ENCODE peak calls at places on chromosomes 16 and 17, in four cellular contexts. One of them, this sample, is unnamed. For H3F3A, the result is how much of the 10 kb centered on the place peaks cover.

GRCh38 chr16:89275837-89276720 is 58.6 kb downstream of the ZNF778 start:
- DNase-seq in GM23338: no peak
- DNase-seq in SK-N-SH: no peak
- DNase-seq in PC-3: no peak
- DNase-seq in this sample: no peak

GRCh38 chr17:77546772-77547201 is 406.0 kb downstream of the SEC14L1 start:
- DNase-seq in PC-3: no peak
- DNase-seq in SK-N-SH: peak
- DNase-seq in GM23338: peak
- DNase-seq in this sample: no peak

GRCh38 chr16:51419768-51420167 is 268.7 kb upstream of the SALL1 start:
- DNase-seq in GM23338: no peak
- DNase-seq in PC-3: no peak
- DNase-seq in SK-N-SH: no peak
- DNase-seq in this sample: no peak

GRCh38 chr16:79758615-79759346 is 158.2 kb upstream of the MAF start:
- DNase-seq in PC-3: peak
- DNase-seq in SK-N-SH: no peak
- DNase-seq in GM23338: no peak
- DNase-seq in this sample: no peak

GRCh38 chr17:33642002-33642401 is 348.9 kb upstream of the ASIC2 start:
- DNase-seq in GM23338: peak
- DNase-seq in SK-N-SH: peak
- DNase-seq in PC-3: no peak
- DNase-seq in this sample: no peak

GRCh38 chr16:27640277-27640600 is 90.3 kb downstream of the KATNIP start:
- DNase-seq in GM23338: peak
- DNase-seq in SK-N-SH: no peak
- DNase-seq in PC-3: peak
- DNase-seq in this sample: peak

GRCh38 chr17:72152392-72152727 is 31.5 kb downstream of the SOX9 start:
- DNase-seq in PC-3: peak
- DNase-seq in GM23338: no peak
- DNase-seq in SK-N-SH: no peak
- DNase-seq in this sample: no peak

GRCh38 chr17:21288581-21289017 is 4.1 kb downstream of the MAP2K3 start:
- DNase-seq in PC-3: peak
- DNase-seq in GM23338: no peak
- DNase-seq in SK-N-SH: no peak
- DNase-seq in this sample: no peak

GRCh38 chr16:73743665-73744496 is 552.7 kb upstream of the PSMD7 start:
- DNase-seq in PC-3: no peak
- DNase-seq in GM23338: peak
- DNase-seq in SK-N-SH: peak
- DNase-seq in this sample: no peak

GRCh38 chr16:69615528-69615927 is 49.8 kb downstream of the NFAT5 start:
- DNase-seq in SK-N-SH: no peak
- DNase-seq in PC-3: no peak
- DNase-seq in GM23338: no peak
- DNase-seq in this sample: no peak

GRCh38 chr17:76082326-76083251 is 3.6 kb downstream of the ZACN start:
- DNase-seq in GM23338: no peak
- DNase-seq in SK-N-SH: peak
- DNase-seq in PC-3: no peak
- DNase-seq in this sample: no peak

GRCh38 chr17:45813051-45813731 is 29.1 kb downstream of the CRHR1 start:
- DNase-seq in GM23338: peak
- DNase-seq in SK-N-SH: peak
- DNase-seq in PC-3: no peak
- DNase-seq in this sample: no peak

GRCh38 chr16:86563489-86564345 is 2.9 kb upstream of the FOXC2 start:
- DNase-seq in PC-3: peak
- DNase-seq in GM23338: peak
- DNase-seq in SK-N-SH: peak
- DNase-seq in this sample: peak

GRCh38 chr16:82092711-82093110 is 57.7 kb downstream of the HSD17B2 start:
- DNase-seq in PC-3: peak
- DNase-seq in GM23338: no peak
- DNase-seq in SK-N-SH: no peak
- DNase-seq in this sample: no peak

GRCh38 chr17:44235583-44235936 is 16.1 kb upstream of the UBTF start:
- DNase-seq in SK-N-SH: no peak
- DNase-seq in PC-3: peak
- DNase-seq in GM23338: no peak
- DNase-seq in this sample: peak

GRCh38 chr17:34354637-34355036 is 1.6 kb upstream of the CCL13 start:
- DNase-seq in GM23338: no peak
- DNase-seq in PC-3: no peak
- DNase-seq in SK-N-SH: no peak
- DNase-seq in this sample: no peak

GRCh38 chr16:86033016-86033474 is 134.1 kb downstream of the IRF8 start:
- DNase-seq in GM23338: peak
- DNase-seq in SK-N-SH: no peak
- DNase-seq in PC-3: no peak
- DNase-seq in this sample: no peak

GRCh38 chr16:8655184-8655717 is 19.2 kb upstream of the ABAT start:
- DNase-seq in SK-N-SH: no peak
- DNase-seq in PC-3: no peak
- DNase-seq in GM23338: peak
- DNase-seq in this sample: no peak

GRCh38 chr17:74369221-74369620 is 1.9 kb downstream of the GPR142 start:
- DNase-seq in SK-N-SH: no peak
- DNase-seq in GM23338: peak
- DNase-seq in PC-3: no peak
- DNase-seq in this sample: no peak

GRCh38 chr17:78072961-78073360 is 55.6 kb downstream of the TMC6 start:
- DNase-seq in PC-3: no peak
- DNase-seq in SK-N-SH: no peak
- DNase-seq in GM23338: no peak
- DNase-seq in this sample: no peak

GRCh38 chr16:48326937-48327336 is 58.3 kb downstream of the SIAH1 start:
- DNase-seq in GM23338: no peak
- DNase-seq in PC-3: no peak
- DNase-seq in SK-N-SH: no peak
- DNase-seq in this sample: no peak

GRCh38 chr16:55876854-55877253 is 1.7 kb upstream of the CES5A start:
- DNase-seq in GM23338: no peak
- DNase-seq in PC-3: no peak
- DNase-seq in SK-N-SH: no peak
- DNase-seq in this sample: no peak

DNA sequence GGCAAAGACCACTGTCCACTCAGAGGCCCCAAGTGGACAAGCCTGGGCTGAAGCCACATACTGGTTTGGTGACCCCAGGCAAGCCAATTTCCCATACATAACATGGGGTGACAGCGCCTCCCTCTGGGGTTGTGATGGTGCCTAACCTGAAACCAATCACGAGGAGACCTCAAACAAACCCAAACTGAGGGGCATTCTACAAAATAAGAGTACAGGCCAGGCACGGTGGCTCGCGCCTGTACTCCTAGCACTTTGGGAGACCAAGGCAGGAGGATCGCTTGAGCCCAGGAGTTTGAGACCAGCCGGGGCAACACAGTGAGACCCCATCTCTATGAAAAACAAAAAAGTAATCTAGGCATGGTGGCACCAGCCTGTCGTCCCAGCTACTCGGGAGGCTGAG is 3.6 kb downstream of the P2RX5 start:
- DNase-seq in PC-3: no peak
- DNase-seq in SK-N-SH: no peak
- DNase-seq in GM23338: peak
- DNase-seq in this sample: no peak
- TF ChIP-seq CTCF in PC-3: no peak
- TF ChIP-seq CTCF in SK-N-SH: peak
- TF ChIP-seq CTCF in GM23338: peak
- TF ChIP-seq CTCF in this sample: no peak

GRCh38 chr17:81513669-81514484 is 1.3 kb upstream of the ACTG1 start:
- DNase-seq in SK-N-SH: no peak
- DNase-seq in GM23338: peak
- DNase-seq in PC-3: peak
- DNase-seq in this sample: peak
- H3F3A ChIP-seq in SK-N-SH: half or more
- H3F3A ChIP-seq in GM23338: half or more
- H3F3A ChIP-seq in PC-3: under half
- H3F3A ChIP-seq in this sample: half or more

GRCh38 chr17:16995930-16996329 is 24.0 kb upstream of the TNFRSF13B start:
- DNase-seq in GM23338: no peak
- DNase-seq in SK-N-SH: no peak
- DNase-seq in PC-3: no peak
- DNase-seq in this sample: no peak
- TF ChIP-seq CTCF in GM23338: no peak
- TF ChIP-seq CTCF in SK-N-SH: no peak
- TF ChIP-seq CTCF in PC-3: no peak
- TF ChIP-seq CTCF in this sample: no peak

GRCh38 chr17:67819722-67820121 is 5.6 kb upstream of the BPTF start:
- DNase-seq in GM23338: no peak
- DNase-seq in SK-N-SH: no peak
- DNase-seq in PC-3: no peak
- DNase-seq in this sample: no peak

GRCh38 chr17:67818110-67819002 is 6.9 kb upstream of the BPTF start:
- DNase-seq in GM23338: no peak
- DNase-seq in PC-3: peak
- DNase-seq in SK-N-SH: no peak
- DNase-seq in this sample: no peak

GRCh38 chr17:67824735-67825626 is at the start of gene BPTF:
- DNase-seq in PC-3: peak
- DNase-seq in GM23338: peak
- DNase-seq in SK-N-SH: peak
- DNase-seq in this sample: peak

DNA sequence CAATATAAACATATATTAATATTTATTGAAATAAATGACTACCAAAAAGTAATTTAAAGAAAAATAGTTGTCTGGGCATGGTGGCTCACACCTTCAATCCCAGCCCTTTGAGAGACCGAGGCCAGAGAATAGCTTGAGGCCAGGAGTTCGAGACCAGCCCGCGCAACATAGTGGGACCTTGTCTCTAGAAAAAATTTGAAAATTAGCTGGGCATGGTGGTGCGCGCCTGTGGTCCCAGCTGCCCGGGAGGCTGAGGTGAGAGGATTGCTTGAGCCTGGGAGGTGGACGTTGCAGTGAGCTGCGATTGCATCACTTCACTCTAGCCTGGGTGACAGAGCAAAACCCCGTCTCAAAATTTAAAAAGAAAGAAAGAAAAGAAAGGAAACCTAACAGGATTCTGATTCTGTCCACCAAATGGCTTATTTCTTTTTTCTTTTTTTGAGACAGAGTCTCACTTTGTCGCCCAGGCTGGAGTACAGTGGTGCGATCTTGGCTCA is 3.4 kb upstream of the BPTF start:
- DNase-seq in SK-N-SH: no peak
- DNase-seq in PC-3: no peak
- DNase-seq in GM23338: no peak
- DNase-seq in this sample: no peak
- H3F3A ChIP-seq in SK-N-SH: under half
- H3F3A ChIP-seq in PC-3: under half
- H3F3A ChIP-seq in GM23338: under half
- H3F3A ChIP-seq in this sample: under half

GRCh38 chr17:42673885-42674754 is 2.7 kb downstream of the PLEKHH3 start:
- DNase-seq in GM23338: peak
- DNase-seq in SK-N-SH: peak
- DNase-seq in PC-3: no peak
- DNase-seq in this sample: no peak
- TF ChIP-seq CTCF in GM23338: peak
- TF ChIP-seq CTCF in SK-N-SH: peak
- TF ChIP-seq CTCF in PC-3: peak
- TF ChIP-seq CTCF in this sample: peak

GRCh38 chr16:56943761-56944375 is 11.9 kb downstream of the HERPUD1 start:
- DNase-seq in PC-3: no peak
- DNase-seq in GM23338: no peak
- DNase-seq in SK-N-SH: no peak
- DNase-seq in this sample: no peak

GRCh38 chr16:56941092-56941491 is 9.2 kb downstream of the HERPUD1 start:
- DNase-seq in GM23338: no peak
- DNase-seq in SK-N-SH: no peak
- DNase-seq in PC-3: no peak
- DNase-seq in this sample: no peak

GRCh38 chr16:56939801-56940200 is 7.9 kb downstream of the HERPUD1 start:
- DNase-seq in PC-3: no peak
- DNase-seq in SK-N-SH: no peak
- DNase-seq in GM23338: no peak
- DNase-seq in this sample: no peak

GRCh38 chr16:56938664-56939513 is 6.9 kb downstream of the HERPUD1 start:
- DNase-seq in GM23338: no peak
- DNase-seq in PC-3: no peak
- DNase-seq in SK-N-SH: no peak
- DNase-seq in this sample: no peak

GRCh38 chr16:56941856-56942331 is 10.0 kb downstream of the HERPUD1 start:
- DNase-seq in PC-3: no peak
- DNase-seq in GM23338: no peak
- DNase-seq in SK-N-SH: no peak
- DNase-seq in this sample: no peak
- H3F3A ChIP-seq in PC-3: under half
- H3F3A ChIP-seq in GM23338: under half
- H3F3A ChIP-seq in SK-N-SH: under half
- H3F3A ChIP-seq in this sample: half or more

GRCh38 chr17:28846231-28846630 is 3.6 kb upstream of the FAM222B start:
- DNase-seq in PC-3: peak
- DNase-seq in GM23338: no peak
- DNase-seq in SK-N-SH: no peak
- DNase-seq in this sample: peak

GRCh38 chr17:28843810-28844137 is 1.2 kb upstream of the FAM222B start:
- DNase-seq in SK-N-SH: no peak
- DNase-seq in GM23338: no peak
- DNase-seq in PC-3: no peak
- DNase-seq in this sample: no peak

GRCh38 chr17:28854457-28855382 is at the start of gene ERAL1:
- DNase-seq in GM23338: peak
- DNase-seq in SK-N-SH: peak
- DNase-seq in PC-3: peak
- DNase-seq in this sample: peak

GRCh38 chr17:28853295-28853694 is 1.5 kb upstream of the ERAL1 start:
- DNase-seq in PC-3: no peak
- DNase-seq in SK-N-SH: no peak
- DNase-seq in GM23338: no peak
- DNase-seq in this sample: no peak

DNA sequence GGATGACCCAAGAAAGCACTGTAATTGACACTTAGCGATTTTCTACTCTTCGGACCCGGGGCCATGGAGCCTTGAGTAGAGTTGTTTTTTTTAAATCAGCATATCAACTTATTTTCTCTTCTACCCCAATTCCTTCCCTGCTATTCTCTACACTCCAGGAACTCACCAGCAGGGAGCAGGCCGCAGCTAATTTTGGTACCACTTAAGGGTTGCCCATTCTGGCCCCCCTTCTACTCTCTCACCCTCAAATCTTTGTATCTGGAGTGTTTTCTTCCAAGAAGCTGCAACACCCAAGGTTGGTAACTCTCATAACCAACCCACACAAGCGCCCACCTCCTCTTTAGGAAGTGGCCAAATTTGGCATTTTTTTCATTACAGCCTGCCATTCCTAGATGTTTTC is 5.5 kb upstream of the ERAL1 start:
- DNase-seq in PC-3: no peak
- DNase-seq in SK-N-SH: peak
- DNase-seq in GM23338: peak
- DNase-seq in this sample: no peak
- TF ChIP-seq CTCF in PC-3: peak
- TF ChIP-seq CTCF in SK-N-SH: peak
- TF ChIP-seq CTCF in GM23338: no peak
- TF ChIP-seq CTCF in this sample: no peak

GRCh38 chr16:53775106-53775820 is 71.3 kb downstream of the FTO start:
- DNase-seq in SK-N-SH: no peak
- DNase-seq in PC-3: no peak
- DNase-seq in GM23338: no peak
- DNase-seq in this sample: no peak
- H3F3A ChIP-seq in SK-N-SH: under half
- H3F3A ChIP-seq in PC-3: under half
- H3F3A ChIP-seq in GM23338: under half
- H3F3A ChIP-seq in this sample: under half